ENCODE peak calls at places on chromosomes 11 and 22, in nine cellular contexts. Z is activated T-cell treated with anti-CD3 and anti-CD28 coated beads for 1 hour, C is amygdala, G is B cell, Q is GM03348, F is cardiac fibroblast, L is amniotic epithelial cell, T is colonic mucosa, N is A549. D is an unnamed sample.

GRCh38 chr11:1776331-1776851 is 12.7 kb upstream of the CTSD start:
- DNase-seq in F (no peak), G (no peak), N (no peak), C (no peak), T (no peak), Z (no peak), L (no peak), Q (no peak), D (no peak)

GRCh38 chr11:68009391-68010000 is 631 bp upstream of the ALDH3B1 start:
- DNase-seq in L (peak; percentile 86), Q (no peak), C (no peak), F (peak; percentile 58), G (peak; percentile 58), T (no peak), Z (no peak), N (no peak), D (peak; percentile 59)

GRCh38 chr22:44707752-44708151 is 5.7 kb downstream of the PRR5 start:
- DNase-seq in F (no peak), Z (no peak), G (no peak), T (no peak), N (no peak), L (no peak), C (no peak), Q (no peak), D (peak; percentile 35)

GRCh38 chr11:46001427-46002049 is 79.1 kb downstream of the LARGE2 start:
- DNase-seq in Q (peak; percentile 54), Z (no peak), T (no peak), N (no peak), G (no peak), C (no peak), F (peak; percentile 45), L (peak; percentile 43), D (no peak)

GRCh38 chr11:118872403-118872821 is 11.3 kb upstream of the CXCR5 start:
- DNase-seq in T (no peak), Z (no peak), G (no peak), N (no peak), L (no peak), F (no peak), Q (no peak), C (no peak), D (no peak)

GRCh38 chr22:50298937-50299656 is 8.3 kb downstream of the PLXNB2 start:
- DNase-seq in Z (no peak), T (no peak), F (no peak), Q (no peak), L (no peak), G (no peak), N (no peak), C (no peak), D (no peak)

GRCh38 chr11:47179655-47179991 is 2.9 kb upstream of the ARFGAP2 start:
- DNase-seq in T (no peak), Z (no peak), C (no peak), Q (peak; percentile 72), L (no peak), F (peak; percentile 53), N (peak; percentile 78), G (peak; percentile 58), D (peak; percentile 40)

GRCh38 chr11:15346907-15347306 is 232.2 kb downstream of the INSC start:
- DNase-seq in N (no peak), Q (no peak), L (no peak), Z (no peak), C (no peak), T (no peak), F (no peak), G (no peak), D (peak; percentile 2)

GRCh38 chr11:134071766-134072403 is 3.0 kb downstream of the JAM3 start:
- DNase-seq in G (no peak), F (no peak), T (no peak), Z (no peak), N (no peak), C (no peak), L (no peak), Q (no peak), D (no peak)

GRCh38 chr11:96242191-96242845 is 100.7 kb downstream of the MAML2 start:
- DNase-seq in T (no peak), F (peak; percentile 74), L (peak; percentile 80), C (no peak), G (no peak), N (no peak), Q (peak; percentile 48), Z (no peak), D (peak; percentile 66)

GRCh38 chr22:37746366-37747089 is 49.7 kb downstream of the TRIOBP start:
- DNase-seq in Z (peak; percentile 12), Q (peak; percentile 59), N (no peak), T (peak; percentile 53), L (no peak), C (no peak), F (no peak), G (no peak), D (no peak)

GRCh38 chr22:37079668-37080171 is 28.2 kb downstream of the KCTD17 start:
- DNase-seq in T (no peak), Q (no peak), N (no peak), G (peak; percentile 47), L (peak; percentile 52), C (no peak), F (peak; percentile 70), Z (peak; percentile 55), D (peak; percentile 28)

GRCh38 chr11:44382118-44382517 is 72.2 kb upstream of the ALX4 start:
- DNase-seq in T (no peak), N (no peak), L (no peak), Z (no peak), G (no peak), F (no peak), C (no peak), Q (no peak), D (no peak)

GRCh38 chr11:34907934-34908593 is 8.1 kb downstream of the APIP start:
- DNase-seq in F (no peak), Q (no peak), N (no peak), C (no peak), T (no peak), Z (no peak), L (no peak), G (no peak), D (no peak)

GRCh38 chr22:46069518-46070214 is 80.7 kb upstream of the PPARA start:
- DNase-seq in L (peak; percentile 73), Z (no peak), C (peak; percentile 89), G (no peak), F (peak; percentile 96), Q (peak; percentile 77), N (no peak), T (peak; percentile 98), D (peak; percentile 95)

GRCh38 chr11:69101100-69101791 is 52.5 kb downstream of the TPCN2 start:
- DNase-seq in C (peak; percentile 53), F (peak; percentile 69), N (peak; percentile 91), G (peak; percentile 69), T (peak; percentile 77), Z (peak; percentile 70), L (peak; percentile 71), Q (peak; percentile 96), D (peak; percentile 68)

GRCh38 chr11:28090052-28090749 is 17.8 kb downstream of the KIF18A start:
- DNase-seq in L (peak; percentile 67), T (no peak), F (peak; percentile 53), Z (no peak), N (no peak), Q (no peak), G (no peak), C (no peak), D (peak; percentile 66)

GRCh38 chr11:113937918-113938317 is 33.3 kb downstream of the HTR3B start:
- DNase-seq in Q (no peak), L (peak; percentile 2), T (no peak), Z (no peak), F (no peak), N (no peak), C (no peak), G (no peak), D (no peak)

GRCh38 chr22:22090650-22091399 is 108.2 kb upstream of the TOP3B start:
- DNase-seq in T (no peak), Z (no peak), C (no peak), N (no peak), G (no peak), F (no peak), L (no peak), Q (no peak), D (no peak)

GRCh38 chr22:42365337-42365865 is 66.8 kb downstream of the NFAM1 start:
- DNase-seq in G (no peak), T (no peak), Q (no peak), C (peak; percentile 6), Z (no peak), L (no peak), F (no peak), N (no peak), D (no peak)

GRCh38 chr11:32430586-32431357 is 4.6 kb downstream of the WT1 start:
- DNase-seq in Z (no peak), T (no peak), G (no peak), F (peak; percentile 33), C (no peak), Q (no peak), N (no peak), L (peak; percentile 38), D (no peak)

GRCh38 chr11:30310623-30311022 is 12.3 kb upstream of the ARL14EP start:
- DNase-seq in N (no peak), C (no peak), Z (no peak), L (no peak), Q (no peak), G (no peak), F (no peak), T (no peak), D (no peak)

GRCh38 chr11:64721359-64721699 is 1.7 kb downstream of the NRXN2 start:
- DNase-seq in N (no peak), T (no peak), G (no peak), L (no peak), F (no peak), Z (no peak), Q (no peak), C (no peak), D (no peak)

GRCh38 chr11:133708547-133709051 is 136.7 kb downstream of the SPATA19 start:
- DNase-seq in T (no peak), Q (no peak), L (no peak), N (no peak), C (no peak), F (no peak), G (no peak), Z (no peak), D (no peak)

D was measured in fibroblast of mammary gland.